ENCODE peak calls at places on chromosomes 16 and 17, in five cellular contexts. One of them, this sample, is unnamed.
A peak's percentile ranks its signal among the peaks of the same experiment; 100 is the strongest.

GRCh38 chr16:66512589-66513404 is 37.1 kb downstream of the TK2 start:
- DNase-seq in heart left ventricle: no peak
- DNase-seq in transverse colon: no peak
- DNase-seq in vagina: no peak
- DNase-seq in body of pancreas: no peak
- DNase-seq in this sample: no peak

GRCh38 chr16:10824111-10824893 is 5.7 kb upstream of the TVP23A start:
- DNase-seq in heart left ventricle: peak; percentile 49
- DNase-seq in transverse colon: peak; percentile 25
- DNase-seq in vagina: no peak
- DNase-seq in body of pancreas: peak; percentile 98
- DNase-seq in this sample: peak; percentile 59

GRCh38 chr17:39104657-39105056 is 46.8 kb downstream of the PLXDC1 start:
- DNase-seq in heart left ventricle: peak; percentile 26
- DNase-seq in transverse colon: no peak
- DNase-seq in vagina: no peak
- DNase-seq in body of pancreas: no peak
- DNase-seq in this sample: no peak

GRCh38 chr16:57801098-57801855 is 1.0 kb downstream of the KIFC3 start:
- DNase-seq in heart left ventricle: peak; percentile 24
- DNase-seq in transverse colon: no peak
- DNase-seq in vagina: no peak
- DNase-seq in body of pancreas: no peak
- DNase-seq in this sample: no peak

GRCh38 chr16:11875721-11876120 is 24.4 kb upstream of the RSL1D1 start:
- DNase-seq in heart left ventricle: no peak
- DNase-seq in transverse colon: no peak
- DNase-seq in vagina: no peak
- DNase-seq in body of pancreas: no peak
- DNase-seq in this sample: no peak

GRCh38 chr16:77971306-77972131 is 50.8 kb upstream of the CLEC3A start:
- DNase-seq in heart left ventricle: peak; percentile 81
- DNase-seq in transverse colon: peak; percentile 81
- DNase-seq in vagina: no peak
- DNase-seq in body of pancreas: peak; percentile 78
- DNase-seq in this sample: peak; percentile 78

GRCh38 chr17:40560592-40561293 is 4.5 kb downstream of the CCR7 start:
- DNase-seq in heart left ventricle: no peak
- DNase-seq in transverse colon: no peak
- DNase-seq in vagina: peak; percentile 87
- DNase-seq in body of pancreas: peak; percentile 14
- DNase-seq in this sample: no peak

GRCh38 chr17:46774108-46774737 is 44.3 kb downstream of the WNT3 start:
- DNase-seq in heart left ventricle: peak; percentile 9
- DNase-seq in transverse colon: no peak
- DNase-seq in vagina: no peak
- DNase-seq in body of pancreas: no peak
- DNase-seq in this sample: no peak

GRCh38 chr16:82761236-82761635 is 134.5 kb downstream of the CDH13 start:
- DNase-seq in heart left ventricle: peak; percentile 88
- DNase-seq in transverse colon: peak; percentile 27
- DNase-seq in vagina: no peak
- DNase-seq in body of pancreas: peak; percentile 66
- DNase-seq in this sample: peak; percentile 76

GRCh38 chr16:78675312-78675711 is 575.9 kb downstream of the WWOX start:
- DNase-seq in heart left ventricle: no peak
- DNase-seq in transverse colon: no peak
- DNase-seq in vagina: no peak
- DNase-seq in body of pancreas: no peak
- DNase-seq in this sample: peak; percentile 48

GRCh38 chr17:45334231-45334630 is 17.4 kb upstream of the MAP3K14 start:
- DNase-seq in heart left ventricle: no peak
- DNase-seq in transverse colon: peak; percentile 7
- DNase-seq in vagina: no peak
- DNase-seq in body of pancreas: no peak
- DNase-seq in this sample: no peak

GRCh38 chr17:79874329-79874981 is 35.2 kb upstream of the CBX4 start:
- DNase-seq in heart left ventricle: no peak
- DNase-seq in transverse colon: no peak
- DNase-seq in vagina: no peak
- DNase-seq in body of pancreas: peak; percentile 38
- DNase-seq in this sample: no peak

GRCh38 chr16:88430524-88431446 is 22.3 kb upstream of the ZFPM1 start:
- DNase-seq in heart left ventricle: no peak
- DNase-seq in transverse colon: peak; percentile 39
- DNase-seq in vagina: no peak
- DNase-seq in body of pancreas: no peak
- DNase-seq in this sample: no peak

GRCh38 chr17:63066158-63066808 is 100.2 kb downstream of the TANC2 start:
- DNase-seq in heart left ventricle: no peak
- DNase-seq in transverse colon: no peak
- DNase-seq in vagina: no peak
- DNase-seq in body of pancreas: no peak
- DNase-seq in this sample: no peak

GRCh38 chr16:70681382-70682238 is 4.2 kb downstream of the MTSS2 start:
- DNase-seq in heart left ventricle: peak; percentile 36
- DNase-seq in transverse colon: no peak
- DNase-seq in vagina: no peak
- DNase-seq in body of pancreas: no peak
- DNase-seq in this sample: no peak

GRCh38 chr16:769201-769769 is 8.8 kb downstream of the MSLN start:
- DNase-seq in heart left ventricle: no peak
- DNase-seq in transverse colon: no peak
- DNase-seq in vagina: no peak
- DNase-seq in body of pancreas: no peak
- DNase-seq in this sample: no peak

GRCh38 chr17:17841620-17842025 is 4.8 kb upstream of the SREBF1 start:
- DNase-seq in heart left ventricle: peak; percentile 91
- DNase-seq in transverse colon: no peak
- DNase-seq in vagina: no peak
- DNase-seq in body of pancreas: peak; percentile 90
- DNase-seq in this sample: peak; percentile 55

GRCh38 chr17:39213852-39214251 is 11.9 kb downstream of the STAC2 start:
- DNase-seq in heart left ventricle: no peak
- DNase-seq in transverse colon: no peak
- DNase-seq in vagina: no peak
- DNase-seq in body of pancreas: no peak
- DNase-seq in this sample: no peak

GRCh38 chr17:9568004-9568403 is 7.6 kb downstream of the STX8 start:
- DNase-seq in heart left ventricle: no peak
- DNase-seq in transverse colon: no peak
- DNase-seq in vagina: no peak
- DNase-seq in body of pancreas: no peak
- DNase-seq in this sample: no peak

GRCh38 chr16:67935096-67935401 is 1.6 kb downstream of the PSMB10 start:
- DNase-seq in heart left ventricle: no peak
- DNase-seq in transverse colon: no peak
- DNase-seq in vagina: no peak
- DNase-seq in body of pancreas: no peak
- DNase-seq in this sample: no peak

GRCh38 chr16:83227336-83227735 is 580.4 kb upstream of the HSBP1 start:
- DNase-seq in heart left ventricle: no peak
- DNase-seq in transverse colon: no peak
- DNase-seq in vagina: no peak
- DNase-seq in body of pancreas: no peak
- DNase-seq in this sample: no peak

GRCh38 chr17:75784473-75785015 is at the start of gene UNK:
- DNase-seq in heart left ventricle: peak; percentile 99
- DNase-seq in transverse colon: peak; percentile 98
- DNase-seq in vagina: peak; percentile 100
- DNase-seq in body of pancreas: peak; percentile 99
- DNase-seq in this sample: peak; percentile 98

DNA sequence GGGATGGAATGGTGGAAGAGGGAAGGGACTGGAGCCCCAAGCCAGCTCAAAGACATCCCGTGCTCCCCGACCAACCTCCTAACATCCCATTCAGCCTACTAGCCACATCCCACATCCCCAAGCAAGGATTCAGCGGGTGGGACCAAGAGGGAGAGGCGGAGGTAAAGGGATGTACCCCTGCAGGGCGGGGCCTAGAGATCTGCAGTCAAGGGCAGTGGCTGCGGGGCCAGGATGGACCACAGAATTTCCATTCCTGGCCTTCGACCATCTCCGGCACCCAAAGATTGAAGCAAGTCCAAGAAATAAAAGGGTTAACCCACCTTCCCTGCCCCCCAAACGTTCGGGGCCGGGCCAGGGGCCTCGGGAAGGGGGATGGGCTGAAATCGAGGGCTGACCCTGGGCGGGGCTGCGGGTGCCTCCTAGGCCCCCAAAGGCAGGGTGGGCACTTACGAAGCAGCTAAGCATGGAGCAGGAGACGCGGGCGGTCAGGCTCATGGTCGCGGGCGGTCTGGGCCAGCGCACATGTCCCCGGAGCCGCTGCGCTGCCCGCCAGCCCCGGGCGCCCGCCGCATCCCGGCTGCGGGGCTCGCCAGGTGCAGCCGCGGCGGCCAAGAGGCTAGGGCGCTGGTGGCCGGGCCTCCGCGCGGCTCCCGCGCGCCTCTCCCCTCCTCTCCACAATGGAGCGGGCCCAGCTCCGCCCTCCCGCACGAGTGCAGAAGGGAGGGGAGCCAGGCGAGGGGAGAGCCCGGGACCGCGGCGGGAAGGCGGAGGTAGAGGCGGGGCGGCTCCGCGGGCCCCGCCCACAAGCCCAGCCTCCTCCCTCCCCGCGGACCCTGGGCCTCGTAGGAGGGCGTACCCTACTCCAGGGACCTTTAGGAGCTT is at the start of gene MTMR4:
- DNase-seq in heart left ventricle: peak; percentile 88
- DNase-seq in transverse colon: peak; percentile 89
- DNase-seq in vagina: peak; percentile 87
- DNase-seq in body of pancreas: peak; percentile 88
- DNase-seq in this sample: peak; percentile 82
- TF ChIP-seq POLR2A in heart left ventricle: peak; percentile 50
- TF ChIP-seq POLR2A in transverse colon: no peak
- TF ChIP-seq POLR2A in vagina: peak; percentile 21
- TF ChIP-seq POLR2A in body of pancreas: no peak
- TF ChIP-seq POLR2A in this sample: peak; percentile 62

DNA sequence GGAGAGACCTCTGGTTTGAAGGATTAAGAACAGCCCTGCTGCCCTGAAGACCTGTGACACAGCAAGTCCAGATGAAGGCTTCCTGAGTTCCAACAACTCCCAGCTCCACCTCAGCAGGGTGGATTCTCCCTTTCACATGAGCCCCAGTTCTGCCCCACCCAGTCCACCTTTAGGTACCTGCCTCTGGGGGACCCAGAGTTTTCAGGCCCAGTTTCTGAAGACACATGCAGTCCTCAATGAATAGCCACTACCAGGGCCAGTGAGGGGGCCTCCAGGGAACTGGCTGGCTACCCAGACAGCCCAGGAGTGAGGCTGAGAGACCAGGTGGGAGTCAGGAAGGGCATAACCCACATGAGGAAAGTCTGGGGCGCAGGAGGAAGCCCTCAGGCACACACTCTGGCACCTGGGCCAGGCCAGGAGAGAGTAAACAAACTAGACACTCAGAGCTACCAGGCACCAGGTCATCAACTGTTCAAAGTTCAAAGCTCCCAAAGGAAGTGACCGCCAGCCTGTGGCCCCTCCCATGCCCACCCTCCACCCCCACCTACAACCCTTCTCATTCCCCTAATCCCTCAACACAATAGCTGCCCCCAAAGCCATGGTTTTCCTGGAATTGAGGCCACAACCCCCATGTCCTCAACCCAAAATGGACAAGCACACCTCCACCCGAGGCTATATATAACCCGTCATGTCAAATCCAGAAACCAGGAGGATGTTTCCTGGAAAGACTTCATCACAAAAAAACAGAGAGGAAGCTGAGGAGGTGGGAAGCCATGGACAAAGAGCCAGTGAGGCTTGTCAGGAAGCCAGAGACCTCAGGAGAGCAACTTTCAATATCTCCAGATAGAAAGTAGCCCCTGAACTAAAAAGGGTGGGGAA is 2.1 kb downstream of the MYO18A start:
- DNase-seq in heart left ventricle: peak; percentile 42
- DNase-seq in transverse colon: peak; percentile 74
- DNase-seq in vagina: no peak
- DNase-seq in body of pancreas: peak; percentile 48
- DNase-seq in this sample: no peak
- H3K4me3 ChIP-seq in heart left ventricle: peak overlapping the region; percentile 67
- H3K4me3 ChIP-seq in transverse colon: no peak overlapping the region
- H3K4me3 ChIP-seq in vagina: no peak overlapping the region
- H3K4me3 ChIP-seq in body of pancreas: no peak overlapping the region
- H3K4me3 ChIP-seq in this sample: no peak overlapping the region

DNA sequence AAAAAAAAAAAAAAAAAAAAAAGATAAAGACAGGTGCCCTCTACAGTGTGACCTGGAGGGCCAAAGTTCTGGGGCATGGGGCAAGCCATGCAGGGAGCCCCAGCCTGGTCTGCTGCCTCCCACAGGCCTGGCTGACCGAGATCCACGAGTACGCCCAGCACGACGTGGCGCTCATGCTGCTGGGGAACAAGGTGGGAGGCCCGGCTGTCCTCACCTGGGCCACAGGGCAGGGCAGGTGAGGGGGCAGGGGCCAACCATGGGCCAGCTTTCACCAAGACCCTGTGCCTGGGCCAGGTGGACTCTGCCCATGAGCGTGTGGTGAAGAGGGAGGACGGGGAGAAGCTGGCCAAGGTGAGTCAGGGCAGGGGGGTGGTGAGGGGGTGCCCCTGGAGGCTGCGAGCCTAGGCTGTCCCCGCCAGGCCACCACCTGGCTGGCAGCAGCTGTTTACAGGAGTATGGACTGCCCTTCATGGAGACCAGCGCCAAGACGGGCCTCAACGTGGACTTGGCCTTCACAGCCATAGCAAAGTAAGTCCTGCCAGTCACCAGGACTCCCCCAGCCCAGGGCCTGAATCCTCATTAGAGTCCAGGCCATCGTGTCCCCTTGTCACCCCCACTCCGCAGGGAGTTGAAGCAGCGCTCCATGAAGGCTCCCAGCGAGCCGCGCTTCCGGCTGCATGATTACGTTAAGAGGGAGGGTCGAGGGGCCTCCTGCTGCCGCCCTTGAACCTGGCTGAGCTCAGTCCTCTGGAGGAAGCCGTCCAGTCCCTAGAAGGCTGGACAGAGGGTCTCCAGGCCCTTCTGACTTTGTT is 2.7 kb upstream of the TRAF7 start:
- DNase-seq in heart left ventricle: no peak
- DNase-seq in transverse colon: peak; percentile 51
- DNase-seq in vagina: no peak
- DNase-seq in body of pancreas: peak; percentile 90
- DNase-seq in this sample: no peak
- TF ChIP-seq POLR2A in heart left ventricle: no peak
- TF ChIP-seq POLR2A in transverse colon: peak; percentile 18
- TF ChIP-seq POLR2A in vagina: no peak
- TF ChIP-seq POLR2A in body of pancreas: peak; percentile 14
- TF ChIP-seq POLR2A in this sample: no peak

GRCh38 chr17:78257810-78258322 is 26.4 kb downstream of the TMEM235 start:
- DNase-seq in heart left ventricle: peak; percentile 60
- DNase-seq in transverse colon: no peak
- DNase-seq in vagina: no peak
- DNase-seq in body of pancreas: no peak
- DNase-seq in this sample: no peak

GRCh38 chr17:78256705-78257559 is 25.5 kb downstream of the TMEM235 start:
- DNase-seq in heart left ventricle: no peak
- DNase-seq in transverse colon: no peak
- DNase-seq in vagina: no peak
- DNase-seq in body of pancreas: peak; percentile 11
- DNase-seq in this sample: no peak

GRCh38 chr17:78255953-78256704 is 24.7 kb downstream of the TMEM235 start:
- DNase-seq in heart left ventricle: no peak
- DNase-seq in transverse colon: no peak
- DNase-seq in vagina: no peak
- DNase-seq in body of pancreas: no peak
- DNase-seq in this sample: no peak

GRCh38 chr17:78255029-78255656 is 23.7 kb downstream of the TMEM235 start:
- DNase-seq in heart left ventricle: no peak
- DNase-seq in transverse colon: no peak
- DNase-seq in vagina: no peak
- DNase-seq in body of pancreas: no peak
- DNase-seq in this sample: no peak

GRCh38 chr17:78258323-78259229 is 27.1 kb downstream of the TMEM235 start:
- DNase-seq in heart left ventricle: peak; percentile 85
- DNase-seq in transverse colon: no peak
- DNase-seq in vagina: no peak
- DNase-seq in body of pancreas: no peak
- DNase-seq in this sample: no peak
- H3K4me3 ChIP-seq in heart left ventricle: no peak overlapping the region
- H3K4me3 ChIP-seq in transverse colon: no peak overlapping the region
- H3K4me3 ChIP-seq in vagina: no peak overlapping the region
- H3K4me3 ChIP-seq in body of pancreas: no peak overlapping the region
- H3K4me3 ChIP-seq in this sample: no peak overlapping the region

This sample was measured in prostate gland.